ENCODE peak calls at places on chromosomes 4 and X, in nine cellular contexts. U is activated T-cell treated with anti-CD3 and anti-CD28 coated beads, Interleukin-2, amount 50 U/mL, for 24 hours; G is left cardiac atrium; A is GM12865; V is hepatocyte; B is GM13977; Z is WTC11; Q is globus pallidus; L is OCI-LY7. W is an unnamed sample.

GRCh38 chrX:54208531-54208930 is 25.5 kb upstream of the FAM120C start:
- DNase-seq in V (no peak), Z (no peak), U (no peak), G (no peak), L (no peak), B (no peak), Q (no peak), A (no peak), W (no peak)

GRCh38 chrX:130658310-130658709 is 244.7 kb downstream of the ENOX2 start:
- DNase-seq in V (no peak), Q (no peak), G (no peak), L (no peak), Z (no peak), B (no peak), U (no peak), A (no peak), W (no peak)

GRCh38 chr4:106775636-106776035 is 260.5 kb downstream of the DKK2 start:
- DNase-seq in U (no peak), L (no peak), Z (no peak), B (no peak), V (no peak), A (no peak), G (no peak), Q (no peak), W (no peak)

GRCh38 chr4:15100994-15101695 is 98.9 kb downstream of the CPEB2 start:
- DNase-seq in G (no peak), V (no peak), L (no peak), Q (peak; percentile 93), U (no peak), A (no peak), B (no peak), Z (no peak), W (no peak)

GRCh38 chr4:87843936-87844335 is 11.2 kb downstream of the MEPE start:
- DNase-seq in Q (peak; percentile 62), L (no peak), V (peak; percentile 35), B (no peak), U (no peak), Z (no peak), G (no peak), A (no peak), W (no peak)

GRCh38 chrX:132442674-132443073 is 46.2 kb downstream of the MBNL3 start:
- DNase-seq in V (no peak), B (no peak), U (no peak), Z (no peak), A (no peak), Q (no peak), L (no peak), G (no peak), W (no peak)

GRCh38 chr4:111802191-111802590 is 343.1 kb upstream of the FAM241A start:
- DNase-seq in L (no peak), U (no peak), A (no peak), Z (no peak), B (no peak), V (no peak), G (no peak), Q (no peak), W (no peak)

GRCh38 chrX:11064851-11065600 is 46.1 kb upstream of the HCCS start:
- DNase-seq in B (no peak), Z (no peak), G (no peak), U (no peak), A (no peak), Q (peak; percentile 65), L (no peak), V (no peak), W (no peak)

GRCh38 chr4:31370866-31371465 is 650.8 kb downstream of the PCDH7 start:
- DNase-seq in Q (peak; percentile 33), G (no peak), L (peak; percentile 61), A (peak; percentile 46), U (no peak), B (peak; percentile 45), Z (no peak), V (peak; percentile 60), W (peak; percentile 52)

GRCh38 chr4:160202802-160203201 is 1099.9 kb downstream of the RAPGEF2 start:
- DNase-seq in A (peak; percentile 2), Z (no peak), V (no peak), Q (no peak), L (no peak), B (peak; percentile 6), G (no peak), U (no peak), W (no peak)

GRCh38 chr4:121686265-121686664 is 10.5 kb downstream of the ANXA5 start:
- DNase-seq in U (no peak), B (no peak), Z (no peak), L (no peak), A (no peak), V (no peak), G (no peak), Q (no peak), W (no peak)

GRCh38 chr4:95462946-95463345 is 85.8 kb downstream of the UNC5C start:
- DNase-seq in Q (no peak), A (no peak), Z (no peak), B (no peak), L (no peak), G (no peak), U (no peak), V (no peak), W (no peak)

GRCh38 chr4:98473046-98473445 is 185.4 kb downstream of the TSPAN5 start:
- DNase-seq in Z (no peak), L (no peak), Q (no peak), A (no peak), B (no peak), V (no peak), U (no peak), G (no peak), W (no peak)

GRCh38 chrX:152642931-152643525 is 5.3 kb downstream of the GABRQ start:
- DNase-seq in L (no peak), G (no peak), U (no peak), Q (peak; percentile 73), V (no peak), A (no peak), Z (no peak), B (no peak), W (no peak)

GRCh38 chrX:152861116-152861515 is 30.3 kb downstream of the NSDHL start:
- DNase-seq in B (no peak), Q (no peak), L (no peak), U (no peak), Z (no peak), V (no peak), G (no peak), A (no peak), W (no peak)

GRCh38 chrX:143635915-143636314 is at the start of gene SLITRK4:
- DNase-seq in V (peak; percentile 40), Z (no peak), L (no peak), U (no peak), A (no peak), B (no peak), Q (peak; percentile 38), G (no peak), W (peak; percentile 3)

GRCh38 chr4:15778742-15779231 is 659 bp downstream of the CD38 start:
- DNase-seq in B (peak; percentile 69), V (peak; percentile 18), A (peak; percentile 88), U (peak; percentile 67), G (peak; percentile 49), L (peak; percentile 90), Q (peak; percentile 47), Z (peak; percentile 16), W (peak; percentile 36)

GRCh38 chr4:108068422-108068821 is 78.7 kb downstream of the HADH start:
- DNase-seq in Q (no peak), V (no peak), G (no peak), A (no peak), B (no peak), Z (no peak), U (no peak), L (no peak), W (no peak)